ENCODE peak calls at places on chromosomes 4 and X, in five cellular contexts. S is small intestine; G is NCI-H1048; K is activated CD4-positive, alpha-beta T cell treated with anti-CD3 and anti-CD28 coated beads, Interleukin-2, amount 50 U/mL, for 4 hours; A is activated CD8-positive, alpha-beta memory T cell treated with anti-CD3 and anti-CD28 coated beads for 4 hours. U is an unnamed sample.

GRCh38 chrX:109270580-109271484 is 211.1 kb downstream of the GUCY2F start:
- DNase-seq in G (no peak), S (peak), K (no peak), A (no peak), U (no peak)

GRCh38 chr4:3563403-3563802 is 31.2 kb upstream of the LRPAP1 start:
- DNase-seq in S (no peak), A (no peak), K (no peak), G (no peak), U (no peak)

GRCh38 chrX:39162322-39162721 is 361.1 kb downstream of the MID1IP1 start:
- DNase-seq in K (peak), S (peak), G (no peak), A (peak), U (no peak)

GRCh38 chr4:118760493-118760892 is 75.3 kb downstream of the METTL14 start:
- DNase-seq in A (no peak), K (no peak), G (no peak), S (no peak), U (no peak)

GRCh38 chr4:148376151-148376550 is 66.1 kb downstream of the NR3C2 start:
- DNase-seq in K (peak), S (peak), G (peak), A (no peak), U (no peak)

GRCh38 chr4:99816611-99817309 is at the start of gene DAPP1:
- DNase-seq in A (peak), S (peak), G (no peak), K (peak), U (peak)

GRCh38 chr4:40197879-40198689 is 1.3 kb downstream of the RHOH start:
- DNase-seq in K (peak), G (no peak), S (no peak), A (no peak), U (no peak)

GRCh38 chr4:130210871-130211270 is 1114.9 kb downstream of the C4orf33 start:
- DNase-seq in K (no peak), A (no peak), S (no peak), G (no peak), U (no peak)

GRCh38 chrX:130082244-130083106 is 27.8 kb downstream of the ELF4 start:
- DNase-seq in G (no peak), A (peak), K (peak), S (peak), U (peak)

GRCh38 chrX:118632862-118633261 is 94.5 kb upstream of the IL13RA1 start:
- DNase-seq in G (no peak), K (no peak), S (no peak), A (no peak), U (no peak)

GRCh38 chrX:46626566-46626965 is 53.0 kb downstream of the CHST7 start:
- DNase-seq in S (no peak), G (no peak), A (no peak), K (no peak), U (peak)

GRCh38 chr4:768076-768475 is 57.9 kb downstream of the CPLX1 start:
- DNase-seq in S (no peak), A (no peak), G (no peak), K (no peak), U (no peak)

GRCh38 chr4:81030061-81030616 is 369 bp upstream of the BMP3 start:
- DNase-seq in S (no peak), G (no peak), K (no peak), A (no peak), U (no peak)

GRCh38 chr4:125736057-125736456 is 421.3 kb downstream of the FAT4 start:
- DNase-seq in K (no peak), G (no peak), S (no peak), A (no peak), U (no peak)

GRCh38 chr4:180057198-180057821 is 2185.9 kb upstream of the TENM3 start:
- DNase-seq in G (no peak), K (no peak), S (peak), A (no peak), U (no peak)

GRCh38 chrX:111506826-111507225 is 4.6 kb upstream of the SERTM2 start:
- DNase-seq in A (no peak), S (no peak), K (no peak), G (no peak), U (no peak)

GRCh38 chr4:1994935-1995334 is 13.8 kb downstream of the NELFA start:
- DNase-seq in K (no peak), G (no peak), A (no peak), S (no peak), U (no peak)

GRCh38 chr4:152981842-152982241 is 45.7 kb downstream of the FHDC1 start:
- DNase-seq in S (peak), A (no peak), K (no peak), G (no peak), U (no peak)

GRCh38 chr4:110543577-110543976 is 67.6 kb downstream of the ENPEP start:
- DNase-seq in A (no peak), K (no peak), G (no peak), S (no peak), U (no peak)

GRCh38 chr4:110480031-110480549 is 4.1 kb downstream of the ENPEP start:
- DNase-seq in S (peak), G (no peak), A (no peak), K (no peak), U (no peak)

GRCh38 chr4:141731481-141731880 is 95.1 kb downstream of the IL15 start:
- DNase-seq in K (no peak), A (no peak), G (no peak), S (no peak), U (no peak)

GRCh38 chr4:159384017-159384416 is 281.1 kb downstream of the RAPGEF2 start:
- DNase-seq in S (no peak), G (no peak), K (no peak), A (no peak), U (no peak)

GRCh38 chr4:55625835-55626234 is 10.3 kb downstream of the NMU start:
- DNase-seq in G (no peak), A (no peak), S (no peak), K (no peak), U (no peak)

GRCh38 chrX:46831620-46832327 is 5.1 kb upstream of the RP2 start:
- DNase-seq in K (no peak), S (no peak), A (no peak), G (no peak), U (no peak)

GRCh38 chr4:52203351-52203750 is 152.2 kb downstream of the SPATA18 start:
- DNase-seq in K (no peak), G (no peak), S (no peak), A (no peak), U (no peak)

GRCh38 chrX:106457802-106458201 is 154.0 kb upstream of the RADX start:
- DNase-seq in K (no peak), A (no peak), S (no peak), G (no peak), U (no peak)

GRCh38 chr4:82499705-82500104 is 62.1 kb downstream of the TMEM150C start:
- DNase-seq in K (no peak), G (no peak), S (no peak), A (no peak), U (no peak)

GRCh38 chr4:24482871-24483270 is 101.5 kb downstream of the DHX15 start:
- DNase-seq in G (no peak), K (no peak), A (no peak), S (no peak), U (no peak)

GRCh38 chr4:6239486-6239885 is 30.2 kb upstream of the WFS1 start:
- DNase-seq in G (no peak), K (no peak), A (no peak), S (no peak), U (no peak)

GRCh38 chr4:149881744-149882143 is 66.1 kb upstream of the IQCM start:
- DNase-seq in K (no peak), A (no peak), G (no peak), S (no peak), U (no peak)

GRCh38 chr4:41215969-41216293 is 1.6 kb upstream of the APBB2 start:
- DNase-seq in K (no peak), A (no peak), G (no peak), S (no peak), U (no peak)

GRCh38 chr4:165814256-165815010 is 58.6 kb upstream of the TLL1 start:
- DNase-seq in S (peak), A (no peak), K (no peak), G (no peak), U (no peak)

GRCh38 chr4:73777612-73778011 is 37.2 kb downstream of the CXCL8 start:
- DNase-seq in S (no peak), G (no peak), A (no peak), K (no peak), U (no peak)

GRCh38 chr4:168917150-168917779 is 92.8 kb downstream of the CBR4 start:
- DNase-seq in S (peak), K (no peak), A (no peak), G (no peak), U (no peak)

GRCh38 chrX:127578395-127578794 is 473.8 kb downstream of the ACTRT1 start:
- DNase-seq in A (no peak), S (no peak), G (no peak), K (no peak), U (no peak)

GRCh38 chr4:75848891-75849290 is 53.4 kb downstream of the PPEF2 start:
- DNase-seq in A (no peak), S (no peak), K (no peak), G (no peak), U (no peak)

GRCh38 chr4:37535872-37536271 is 150.3 kb downstream of the RELL1 start:
- DNase-seq in G (no peak), S (no peak), K (no peak), A (no peak), U (no peak)

GRCh38 chr4:138910201-138910913 is 105.2 kb upstream of the NOCT start:
- DNase-seq in K (no peak), G (no peak), S (no peak), A (no peak), U (no peak)

U was measured in T-helper 22 cell.